ENCODE peak calls at places on chromosomes 12 and 14, in ten cellular contexts. I is PC-9; P is NCI-H524; A is naive B cell; R is stimulated activated CD4-positive, alpha-beta T cell treated with anti-CD3 and anti-CD28 coated beads, Interleukin-12 subunit alpha, Interleukin-12 subunit beta, amount 100 ng/mL, for 4 hours; W is RWPE1; H is heart right ventricle; D is PC-3; J is activated CD4-positive, alpha-beta T cell treated with anti-CD3 and anti-CD28 coated beads, Interleukin-2, amount 50 U/mL, for 48 hours; F is caudate nucleus. B is an unnamed sample.

GRCh38 chr12:76909290-76909689 is 30.5 kb upstream of the CSRP2 start:
- DNase-seq in I (no peak), P (no peak), A (no peak), R (no peak), W (no peak), H (no peak), D (no peak), J (no peak), F (no peak), B (no peak)

GRCh38 chr12:1405619-1406018 is 188.8 kb downstream of the FBXL14 start:
- DNase-seq in I (no peak), P (no peak), A (no peak), R (no peak), W (no peak), H (no peak), D (no peak), J (no peak), F (no peak), B (no peak)

GRCh38 chr12:80041691-80042090 is 57.6 kb upstream of the OTOGL start:
- DNase-seq in I (no peak), P (no peak), A (no peak), R (no peak), W (peak; percentile 11), H (no peak), D (peak; percentile 63), J (no peak), F (no peak), B (no peak)

GRCh38 chr14:77541905-77542304 is 43.3 kb upstream of the ISM2 start:
- DNase-seq in I (no peak), P (no peak), A (peak; percentile 15), R (no peak), W (no peak), H (no peak), D (no peak), J (no peak), F (no peak), B (no peak)

GRCh38 chr12:116152268-116152667 is 125.2 kb downstream of the MED13L start:
- DNase-seq in I (no peak), P (no peak), A (no peak), R (no peak), W (no peak), H (no peak), D (no peak), J (no peak), F (no peak), B (no peak)

GRCh38 chr14:77681196-77682157 is 26.3 kb downstream of the ALKBH1 start:
- DNase-seq in I (peak; percentile 61), P (no peak), A (no peak), R (no peak), W (no peak), H (no peak), D (peak; percentile 66), J (no peak), F (no peak), B (no peak)

GRCh38 chr12:85260904-85261303 is 19.1 kb upstream of the ALX1 start:
- DNase-seq in I (no peak), P (no peak), A (no peak), R (no peak), W (no peak), H (no peak), D (peak; percentile 33), J (no peak), F (no peak), B (no peak)

GRCh38 chr12:121233628-121234020 is 23.7 kb downstream of the P2RX4 start:
- DNase-seq in I (no peak), P (no peak), A (no peak), R (no peak), W (no peak), H (no peak), D (no peak), J (no peak), F (no peak), B (no peak)

GRCh38 chr12:57738661-57739237 is at the start of gene AGAP2:
- DNase-seq in I (no peak), P (peak; percentile 52), A (no peak), R (no peak), W (no peak), H (no peak), D (no peak), J (no peak), F (peak; percentile 9), B (no peak)

GRCh38 chr12:5487971-5488955 is 56.4 kb downstream of the NTF3 start:
- DNase-seq in I (no peak), P (no peak), A (no peak), R (no peak), W (no peak), H (no peak), D (no peak), J (no peak), F (no peak), B (no peak)

GRCh38 chr12:54935235-54935951 is 49.2 kb downstream of the TESPA1 start:
- DNase-seq in I (peak; percentile 57), P (no peak), A (no peak), R (peak; percentile 25), W (peak; percentile 96), H (no peak), D (peak; percentile 94), J (peak; percentile 39), F (no peak), B (no peak)

GRCh38 chr12:11497995-11498394 is 102.6 kb upstream of the PRB2 start:
- DNase-seq in I (peak; percentile 46), P (no peak), A (no peak), R (no peak), W (no peak), H (no peak), D (no peak), J (no peak), F (no peak), B (no peak)

GRCh38 chr12:108907861-108908302 is 28.0 kb downstream of the DAO start:
- DNase-seq in I (peak; percentile 79), P (no peak), A (no peak), R (no peak), W (peak; percentile 26), H (no peak), D (peak; percentile 55), J (no peak), F (no peak), B (no peak)

GRCh38 chr14:77027538-77028383 is 747 bp downstream of the IRF2BPL start:
- DNase-seq in I (peak; percentile 70), P (peak; percentile 64), A (peak; percentile 78), R (peak; percentile 62), W (no peak), H (peak; percentile 81), D (peak; percentile 72), J (peak; percentile 61), F (peak; percentile 79), B (peak; percentile 79)